ENCODE peak calls at places on chromosomes 7 and 10, in four cellular contexts. B is K562, F is HepG2, Y is GM12878. U is an unnamed sample.

GRCh38 chr10:69329721-69330178 is 51.5 kb downstream of the HK1 start:
- DNase-seq in Y (no peak), B (no peak), F (no peak), U (peak)

GRCh38 chr7:150804802-150805201 is 4.2 kb downstream of the TMEM176A start:
- DNase-seq in Y (no peak), F (no peak), B (no peak), U (no peak)

GRCh38 chr7:135188298-135188984 is 17.9 kb upstream of the CYREN start:
- DNase-seq in F (no peak), Y (no peak), B (no peak), U (no peak)

GRCh38 chr10:91603173-91603572 is 29.7 kb downstream of the PPP1R3C start:
- DNase-seq in B (no peak), F (no peak), Y (no peak), U (no peak)

GRCh38 chr7:151505433-151505832 is 14.3 kb downstream of the RHEB start:
- DNase-seq in Y (no peak), B (no peak), F (no peak), U (no peak)

GRCh38 chr10:110007171-110007700 is 548 bp upstream of the ADD3 start:
- DNase-seq in Y (no peak), B (peak), F (no peak), U (peak)

GRCh38 chr7:148116954-148117353 is 473.6 kb upstream of the C7orf33 start:
- DNase-seq in Y (no peak), B (no peak), F (no peak), U (no peak)

GRCh38 chr7:105006367-105007139 is 7.5 kb upstream of the KMT2E start:
- DNase-seq in Y (no peak), F (no peak), B (peak), U (no peak)

GRCh38 chr10:95242581-95243317 is 48.1 kb downstream of the PDLIM1 start:
- DNase-seq in B (peak), F (peak), Y (no peak), U (peak)

GRCh38 chr7:80153446-80153845 is 18.8 kb downstream of the GNAI1 start:
- DNase-seq in F (no peak), B (no peak), Y (no peak), U (no peak)

GRCh38 chr7:5670173-5670933 is 111.1 kb downstream of the RNF216 start:
- DNase-seq in Y (no peak), B (no peak), F (peak), U (no peak)

GRCh38 chr7:122532406-122533269 is 166.3 kb downstream of the RNF133 start:
- DNase-seq in Y (no peak), F (peak), B (no peak), U (peak)

GRCh38 chr7:65812281-65812680 is 60.6 kb upstream of the VKORC1L1 start:
- DNase-seq in Y (no peak), B (no peak), F (no peak), U (no peak)

GRCh38 chr7:49483142-49483541 is 290.3 kb upstream of the VWC2 start:
- DNase-seq in B (no peak), F (peak), Y (no peak), U (peak)

GRCh38 chr7:101985646-101986199 is 168.3 kb downstream of the CUX1 start:
- DNase-seq in Y (no peak), B (no peak), F (no peak), U (no peak)

GRCh38 chr10:70887804-70888800 is at the start of gene PCBD1:
- DNase-seq in Y (no peak), B (peak), F (peak), U (peak)

GRCh38 chr10:114239117-114239993 is at the start of gene VWA2:
- DNase-seq in Y (no peak), B (no peak), F (no peak), U (peak)

GRCh38 chr10:127092916-127093315 is 103.5 kb downstream of the INSYN2A start:
- DNase-seq in F (no peak), B (no peak), Y (no peak), U (no peak)

GRCh38 chr10:116281780-116282179 is 8.8 kb upstream of the GFRA1 start:
- DNase-seq in F (no peak), Y (no peak), B (no peak), U (no peak)

GRCh38 chr7:13262929-13263530 is 575.6 kb downstream of the ARL4A start:
- DNase-seq in Y (no peak), F (peak), B (peak), U (no peak)

GRCh38 chr10:116324227-116324950 is at the start of gene CCDC172:
- DNase-seq in B (no peak), F (no peak), Y (no peak), U (peak)

GRCh38 chr10:118701529-118702323 is 53.0 kb downstream of the CACUL1 start:
- DNase-seq in F (no peak), B (no peak), Y (peak), U (no peak)

GRCh38 chr10:103451871-103452713 is at the start of gene CALHM2:
- DNase-seq in F (peak), Y (no peak), B (no peak), U (peak)

GRCh38 chr7:57201895-57202210 is 69.6 kb upstream of the ZNF479 start:
- DNase-seq in Y (no peak), B (no peak), F (no peak), U (no peak)

GRCh38 chr7:117053407-117053806 is 100.1 kb downstream of the ST7 start:
- DNase-seq in Y (no peak), B (no peak), F (no peak), U (no peak)
- TF ChIP-seq NR2C2 in Y (no peak), B (no peak), F (no peak), U (no peak)

GRCh38 chr10:88172159-88172558 is 308.7 kb downstream of the PTEN start:
- DNase-seq in Y (no peak), F (no peak), B (no peak), U (no peak)

GRCh38 chr10:88165849-88166271 is 302.4 kb downstream of the PTEN start:
- DNase-seq in B (no peak), Y (no peak), F (no peak), U (no peak)

GRCh38 chr10:88170628-88171027 is 307.2 kb downstream of the PTEN start:
- DNase-seq in Y (no peak), B (no peak), F (no peak), U (no peak)

GRCh38 chr10:88169037-88169319 is 305.6 kb downstream of the PTEN start:
- DNase-seq in B (no peak), Y (no peak), F (no peak), U (no peak)

DNA sequence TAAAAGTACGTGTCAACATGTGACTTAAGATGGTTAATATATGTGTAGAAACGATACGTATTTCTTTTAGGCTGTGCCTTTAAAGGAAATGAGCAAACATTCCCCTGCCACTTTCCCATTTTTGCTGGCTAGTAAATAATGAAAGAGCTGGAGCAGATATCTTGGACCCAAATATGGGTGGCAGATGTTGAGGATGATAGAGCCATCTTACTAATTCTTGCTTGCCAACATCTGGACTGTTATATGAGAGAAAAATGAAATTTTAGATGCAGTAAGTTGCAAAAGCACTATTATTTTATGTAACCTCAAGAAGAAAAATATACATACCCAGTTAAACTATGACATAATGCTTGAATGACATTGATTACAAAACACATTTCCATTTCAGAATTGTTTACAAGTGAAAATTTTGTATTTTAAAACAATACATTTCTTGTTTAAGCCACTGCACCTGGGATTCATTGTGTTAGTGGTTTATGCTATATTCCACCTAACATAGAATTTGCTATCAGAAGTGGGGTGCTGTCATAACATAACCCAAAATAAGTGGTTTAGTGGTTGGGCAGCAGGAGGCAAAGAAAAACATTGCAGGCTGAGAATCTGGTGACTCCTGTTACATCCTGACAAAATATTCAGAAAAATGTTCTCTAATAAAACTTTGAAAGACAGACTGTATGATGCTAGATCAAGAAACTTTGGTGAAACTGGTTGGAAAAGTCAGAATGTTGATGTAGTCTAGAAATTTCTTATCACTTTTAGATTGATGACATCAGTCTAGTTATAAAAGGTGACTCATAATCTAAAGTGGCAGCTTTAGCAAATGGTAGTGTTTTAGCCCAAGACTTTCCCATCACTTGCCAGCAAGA is 305.0 kb downstream of the PTEN start:
- DNase-seq in B (no peak), Y (no peak), F (no peak), U (no peak)
- TF ChIP-seq NR2C2 in B (no peak), Y (no peak), F (no peak), U (no peak)

GRCh38 chr7:128322040-128322643 is 21.6 kb downstream of the RBM28 start:
- DNase-seq in F (peak), B (peak), Y (no peak), U (no peak)
- TF ChIP-seq NR2C2 in F (no peak), B (no peak), Y (no peak), U (no peak)

GRCh38 chr7:17144313-17144712 is 154.1 kb upstream of the AHR start:
- DNase-seq in Y (no peak), F (no peak), B (peak), U (no peak)
- TF ChIP-seq NR2C2 in Y (no peak), F (no peak), B (no peak), U (no peak)

GRCh38 chr7:15219758-15220157 is 317.2 kb upstream of the DGKB start:
- DNase-seq in B (no peak), F (no peak), Y (no peak), U (no peak)
- TF ChIP-seq NR2C2 in B (no peak), F (no peak), Y (no peak), U (no peak)

GRCh38 chr7:18558910-18559309 is 63.4 kb downstream of the HDAC9 start:
- DNase-seq in Y (no peak), F (no peak), B (no peak), U (no peak)
- TF ChIP-seq NR2C2 in Y (no peak), F (no peak), B (no peak), U (no peak)

DNA sequence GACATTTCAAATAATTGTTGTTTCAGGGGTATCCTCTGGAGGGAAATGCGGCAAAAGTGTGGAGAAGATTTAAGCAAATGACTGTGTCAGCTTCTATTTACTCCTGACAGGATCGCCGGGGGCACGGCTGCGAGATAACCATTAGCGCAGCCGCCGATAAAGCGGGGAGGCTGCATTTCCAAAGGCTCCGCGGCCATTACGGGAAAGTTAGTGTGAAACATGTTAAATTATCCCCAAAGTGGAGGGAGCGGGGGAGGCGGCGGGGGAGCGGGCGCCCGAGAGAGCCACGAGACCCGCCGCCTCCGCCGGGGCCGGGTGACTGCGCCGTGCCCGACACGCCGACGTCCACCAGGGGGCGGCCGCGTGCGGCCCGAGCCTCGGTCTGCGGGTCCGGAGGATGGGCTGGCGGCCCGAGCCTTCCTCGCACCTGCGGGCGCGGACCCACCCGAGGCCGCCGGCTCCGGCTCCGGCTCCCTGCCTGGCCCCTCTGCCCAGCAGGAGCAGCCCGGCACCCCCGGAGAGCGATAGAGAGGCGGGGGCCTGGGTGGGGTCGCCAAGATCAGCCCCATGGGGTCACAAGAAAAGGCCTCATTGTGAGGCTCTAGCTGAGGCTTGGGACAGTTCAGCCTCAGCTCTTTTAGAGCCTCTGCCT is 74.4 kb upstream of the PAX2 start:
- DNase-seq in B (peak), F (no peak), Y (no peak), U (peak)
- TF ChIP-seq NR2C2 in B (no peak), F (no peak), Y (no peak), U (no peak)

GRCh38 chr7:4195650-4196049 is 486.4 kb upstream of the FOXK1 start:
- DNase-seq in Y (no peak), B (no peak), F (no peak), U (no peak)
- TF ChIP-seq NR2C2 in Y (no peak), B (no peak), F (no peak), U (no peak)